ENCODE peak calls at places on chromosomes 16 and 17, in six cellular contexts. O is germinal center; Y is effector CD4-positive, alpha-beta T cell; C is occipital lobe; V is DMS53; A is NCI-H1694 treated with DMSO at 0.1 percent for 48 hours. J is an unnamed sample.

GRCh38 chr16:82769845-82770244 is 143.1 kb downstream of the CDH13 start:
- DNase-seq in O (no peak), Y (no peak), C (no peak), V (no peak), A (peak), J (no peak)

GRCh38 chr16:89024546-89024945 is 47.5 kb upstream of the CBFA2T3 start:
- DNase-seq in O (no peak), Y (no peak), C (no peak), V (no peak), A (peak), J (no peak)

GRCh38 chr17:7806592-7806991 is 27.4 kb upstream of the KDM6B start:
- DNase-seq in O (no peak), Y (no peak), C (no peak), V (no peak), A (no peak), J (no peak)

GRCh38 chr17:66713533-66714042 is 121.3 kb upstream of the CACNG5 start:
- DNase-seq in O (no peak), Y (no peak), C (no peak), V (no peak), A (no peak), J (peak)

GRCh38 chr17:32487460-32488176 is 825 bp downstream of the CDK5R1 start:
- DNase-seq in O (peak), Y (no peak), C (no peak), V (peak), A (no peak), J (peak)

GRCh38 chr17:70276931-70277330 is 107.6 kb downstream of the KCNJ2 start:
- DNase-seq in O (no peak), Y (no peak), C (no peak), V (no peak), A (no peak), J (no peak)

GRCh38 chr16:49464877-49465504 is 91.4 kb downstream of the C16orf78 start:
- DNase-seq in O (peak), Y (no peak), C (no peak), V (no peak), A (no peak), J (no peak)

GRCh38 chr16:3950343-3951193 is 70.1 kb upstream of the CREBBP start:
- DNase-seq in O (no peak), Y (no peak), C (no peak), V (peak), A (no peak), J (no peak)

GRCh38 chr16:21156767-21157467 is 1.6 kb upstream of the LDAF1 start:
- DNase-seq in O (peak), Y (no peak), C (peak), V (peak), A (peak), J (no peak)

GRCh38 chr17:61129232-61129631 is 270.4 kb upstream of the TBX2 start:
- DNase-seq in O (no peak), Y (no peak), C (no peak), V (no peak), A (no peak), J (no peak)

GRCh38 chr16:56343661-56344517 is 81.5 kb downstream of the AMFR start:
- DNase-seq in O (no peak), Y (no peak), C (no peak), V (no peak), A (no peak), J (no peak)

GRCh38 chr16:51939371-51940005 is 607.5 kb downstream of the TOX3 start:
- DNase-seq in O (no peak), Y (no peak), C (no peak), V (no peak), A (peak), J (no peak)

GRCh38 chr17:3804503-3804931 is 3.5 kb upstream of the ITGAE start:
- DNase-seq in O (peak), Y (no peak), C (no peak), V (no peak), A (no peak), J (no peak)

GRCh38 chr16:67490330-67491096 is 7.2 kb upstream of the AGRP start:
- DNase-seq in O (no peak), Y (no peak), C (no peak), V (no peak), A (no peak), J (no peak)

GRCh38 chr17:66450008-66450856 is 147.8 kb downstream of the PRKCA start:
- DNase-seq in O (no peak), Y (no peak), C (no peak), V (no peak), A (no peak), J (no peak)

GRCh38 chr17:62827722-62828498 is 19.8 kb upstream of the MARCHF10 start:
- DNase-seq in O (no peak), Y (no peak), C (peak), V (no peak), A (peak), J (no peak)

GRCh38 chr16:68893710-68894705 is 50.7 kb downstream of the TANGO6 start:
- DNase-seq in O (no peak), Y (no peak), C (no peak), V (no peak), A (no peak), J (no peak)

GRCh38 chr17:56489980-56490379 is 103.5 kb upstream of the NOG start:
- DNase-seq in O (no peak), Y (no peak), C (no peak), V (peak), A (no peak), J (no peak)

GRCh38 chr16:83420206-83420760 is 387.5 kb upstream of the HSBP1 start:
- DNase-seq in O (no peak), Y (no peak), C (no peak), V (peak), A (no peak), J (no peak)

J was measured in stimulated activated effector memory CD8-positive, alpha-beta T cell treated with anti-CD3 and anti-CD28 coated beads, Interleukin-12 subunit alpha, Interleukin-12 subunit beta, amount 100 ng/mL, for 72 hours.